ENCODE peak calls at places on chromosomes 4 and X, in ten cellular contexts. X is AG10803, K is GM10248, P is GM20000, F is nephron progenitor cell, R is cardiac muscle cell, T is body of pancreas, M is uterus, N is WTC11, H is lower lobe of right lung. W is an unnamed sample.

GRCh38 chr4:78599931-78600375 is 48.4 kb downstream of the ANXA3 start:
- DNase-seq in T (no peak), F (no peak), X (no peak), N (no peak), P (no peak), R (peak), H (no peak), K (no peak), M (no peak), W (peak)

GRCh38 chr4:6877070-6877469 is 32.6 kb upstream of the TBC1D14 start:
- DNase-seq in R (no peak), M (no peak), P (no peak), F (no peak), N (no peak), X (no peak), H (no peak), T (no peak), K (no peak), W (no peak)

GRCh38 chr4:110449947-110450346 is 26.0 kb upstream of the ENPEP start:
- DNase-seq in K (no peak), X (no peak), N (no peak), P (no peak), R (no peak), F (no peak), M (no peak), H (no peak), T (no peak), W (no peak)

GRCh38 chr4:111323916-111324315 is 701.0 kb upstream of the PITX2 start:
- DNase-seq in H (no peak), N (no peak), X (peak), M (no peak), R (no peak), T (no peak), P (no peak), K (no peak), F (no peak), W (no peak)

GRCh38 chrX:68697036-68697435 is 49.6 kb downstream of the STARD8 start:
- DNase-seq in R (no peak), K (no peak), M (no peak), H (no peak), P (no peak), N (no peak), F (no peak), T (no peak), X (no peak), W (no peak)

GRCh38 chr4:185656467-185656890 is 121.2 kb upstream of the PDLIM3 start:
- DNase-seq in R (peak), K (no peak), X (peak), N (peak), F (no peak), T (peak), H (no peak), P (no peak), M (peak), W (no peak)

GRCh38 chr4:180953572-180953971 is 1289.6 kb upstream of the TENM3 start:
- DNase-seq in H (no peak), X (no peak), F (peak), N (peak), T (no peak), K (no peak), R (no peak), P (no peak), M (no peak), W (peak)

GRCh38 chr4:85717847-85718246 is 242.9 kb downstream of the ARHGAP24 start:
- DNase-seq in T (no peak), X (peak), H (no peak), P (no peak), F (no peak), K (no peak), N (no peak), R (no peak), M (no peak), W (no peak)

GRCh38 chr4:36758779-36759178 is 477.4 kb downstream of the DTHD1 start:
- DNase-seq in K (no peak), H (no peak), R (no peak), P (no peak), X (no peak), T (no peak), M (no peak), F (no peak), N (no peak), W (no peak)

GRCh38 chr4:160371446-160371845 is 1268.6 kb downstream of the RAPGEF2 start:
- DNase-seq in F (no peak), X (no peak), T (no peak), M (no peak), P (no peak), R (no peak), K (no peak), N (no peak), H (no peak), W (no peak)

GRCh38 chr4:107757860-107758476 is 37.9 kb upstream of the PAPSS1 start:
- DNase-seq in R (peak), X (peak), K (peak), H (no peak), N (no peak), F (no peak), T (no peak), P (peak), M (no peak), W (peak)

GRCh38 chr4:184331155-184331995 is 113.7 kb upstream of the ENPP6 start:
- DNase-seq in X (no peak), M (no peak), T (peak), N (no peak), K (no peak), R (no peak), P (no peak), F (no peak), H (no peak), W (peak)

GRCh38 chr4:77599378-77599777 is 6.2 kb upstream of the CXCL13 start:
- DNase-seq in R (no peak), F (peak), N (peak), P (no peak), K (no peak), T (peak), X (peak), M (no peak), H (no peak), W (peak)

GRCh38 chrX:38664285-38664684 is 102.9 kb downstream of the TSPAN7 start:
- DNase-seq in R (peak), F (peak), K (no peak), N (no peak), X (peak), H (no peak), M (no peak), P (no peak), T (peak), W (peak)

GRCh38 chr4:185880571-185880970 is 68.6 kb upstream of the SORBS2 start:
- DNase-seq in M (no peak), X (no peak), R (no peak), F (no peak), K (no peak), T (no peak), H (no peak), P (no peak), N (no peak), W (no peak)

DNA sequence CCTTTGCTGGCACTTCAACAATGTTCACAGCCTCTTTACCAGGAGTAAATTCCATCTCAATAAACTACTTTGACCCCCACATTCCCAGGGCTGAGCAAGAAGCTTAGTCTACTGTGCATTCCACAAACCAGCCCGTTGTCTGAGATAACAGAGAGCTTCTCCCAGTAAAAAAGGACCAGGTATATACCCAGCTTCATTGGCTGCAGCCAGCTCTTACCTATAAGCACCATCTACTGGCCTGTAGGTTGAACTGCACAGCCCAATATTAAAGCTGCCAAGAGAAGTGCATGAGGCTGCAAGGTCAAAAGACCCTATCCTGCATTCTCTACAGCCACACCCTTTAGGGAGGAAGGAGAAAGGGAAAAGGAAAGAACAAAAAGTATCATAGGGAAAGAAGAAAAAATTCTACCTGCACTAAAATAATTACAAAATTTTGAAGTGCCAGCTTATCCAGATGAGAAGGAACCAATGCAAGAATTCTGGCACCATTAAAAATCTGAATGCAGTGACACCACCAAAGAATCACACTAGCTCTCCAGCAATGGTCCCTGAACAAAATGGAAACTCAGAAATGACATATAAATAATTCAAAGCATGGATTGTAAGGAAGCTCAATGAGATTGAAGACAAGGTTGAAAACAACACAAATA is 45.7 kb upstream of the INTU start:
- DNase-seq in N (peak), M (no peak), X (peak), R (peak), P (peak), K (peak), F (peak), H (no peak), T (peak), W (peak)
- TF ChIP-seq CTCF in N (peak), M (peak), X (peak), R (peak), P (peak), K (peak), F (peak), H (peak), T (peak), W (peak)

DNA sequence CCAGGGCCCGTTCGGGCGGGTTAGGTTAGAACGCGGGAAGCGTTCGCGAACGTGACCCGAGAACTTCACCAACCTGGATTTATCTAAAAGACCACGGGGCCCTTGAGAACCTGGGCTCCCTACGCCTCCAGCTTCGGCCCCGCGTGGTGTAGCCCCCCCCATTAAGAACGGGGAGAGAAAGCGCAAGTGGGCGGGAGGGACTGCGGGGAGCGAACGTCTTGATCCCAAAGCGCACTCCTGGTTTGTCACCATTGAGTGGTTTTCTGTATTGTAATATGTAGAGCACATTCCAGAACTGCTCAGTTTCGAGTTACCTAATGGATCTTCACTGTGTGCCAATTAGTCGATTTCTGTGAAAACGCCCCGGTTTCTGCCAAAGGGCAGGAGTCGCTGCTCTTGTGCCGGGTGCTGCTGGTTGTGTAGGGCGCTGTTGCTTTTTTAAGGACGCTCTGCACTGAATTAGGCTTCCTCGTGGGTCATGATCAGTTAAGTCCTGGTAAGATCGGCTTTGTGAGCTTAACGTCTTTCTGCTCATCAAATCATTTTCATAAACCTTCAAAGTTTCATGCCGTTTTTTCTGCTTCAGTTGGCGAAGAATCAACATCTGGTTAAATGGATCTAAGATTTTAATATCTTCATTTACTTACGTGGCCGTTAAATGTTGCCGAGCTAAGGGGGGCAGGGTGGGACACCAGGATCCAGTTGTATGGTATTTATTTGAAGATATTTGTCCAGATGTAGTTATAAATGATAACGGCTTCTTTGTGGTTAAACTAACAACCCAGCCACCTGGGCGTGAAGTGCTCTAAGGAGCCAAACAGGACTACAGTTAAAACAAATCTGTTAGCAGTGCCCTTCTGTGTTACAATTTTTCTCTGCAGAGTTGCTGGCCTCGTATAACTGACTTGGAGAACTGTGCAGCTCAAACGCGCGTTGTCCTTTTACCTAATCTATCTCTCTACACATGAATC is 808 bp downstream of the MND1 start:
- DNase-seq in T (peak), R (peak), M (peak), N (peak), K (peak), F (peak), X (peak), H (peak), P (peak), W (peak)
- TF ChIP-seq CTCF in T (no peak), R (no peak), M (no peak), N (no peak), K (no peak), F (no peak), X (peak), H (no peak), P (no peak), W (no peak)

DNA sequence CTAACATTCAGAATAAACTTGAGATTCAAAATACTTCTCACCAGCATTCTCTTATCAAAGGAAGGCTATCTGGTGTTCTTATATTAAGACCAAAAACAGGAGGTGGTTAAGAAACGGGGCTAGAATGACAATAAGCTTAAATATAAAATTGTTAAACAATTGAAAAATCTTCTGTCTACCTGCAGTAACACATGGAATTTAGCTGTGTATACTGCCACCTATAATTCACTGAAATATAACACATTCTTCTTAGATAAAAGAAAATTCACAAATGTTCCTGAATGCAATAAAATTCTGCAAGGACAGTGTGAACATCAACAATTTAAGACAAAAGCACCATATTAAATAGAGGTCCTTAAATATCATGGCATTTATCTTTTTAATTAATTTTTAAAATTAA is 11.5 kb upstream of the PCDH10 start:
- DNase-seq in X (no peak), T (no peak), N (no peak), K (no peak), F (no peak), R (no peak), M (no peak), H (no peak), P (no peak), W (no peak)
- TF ChIP-seq CTCF in X (no peak), T (no peak), N (no peak), K (no peak), F (no peak), R (no peak), M (no peak), H (no peak), P (no peak), W (no peak)

DNA sequence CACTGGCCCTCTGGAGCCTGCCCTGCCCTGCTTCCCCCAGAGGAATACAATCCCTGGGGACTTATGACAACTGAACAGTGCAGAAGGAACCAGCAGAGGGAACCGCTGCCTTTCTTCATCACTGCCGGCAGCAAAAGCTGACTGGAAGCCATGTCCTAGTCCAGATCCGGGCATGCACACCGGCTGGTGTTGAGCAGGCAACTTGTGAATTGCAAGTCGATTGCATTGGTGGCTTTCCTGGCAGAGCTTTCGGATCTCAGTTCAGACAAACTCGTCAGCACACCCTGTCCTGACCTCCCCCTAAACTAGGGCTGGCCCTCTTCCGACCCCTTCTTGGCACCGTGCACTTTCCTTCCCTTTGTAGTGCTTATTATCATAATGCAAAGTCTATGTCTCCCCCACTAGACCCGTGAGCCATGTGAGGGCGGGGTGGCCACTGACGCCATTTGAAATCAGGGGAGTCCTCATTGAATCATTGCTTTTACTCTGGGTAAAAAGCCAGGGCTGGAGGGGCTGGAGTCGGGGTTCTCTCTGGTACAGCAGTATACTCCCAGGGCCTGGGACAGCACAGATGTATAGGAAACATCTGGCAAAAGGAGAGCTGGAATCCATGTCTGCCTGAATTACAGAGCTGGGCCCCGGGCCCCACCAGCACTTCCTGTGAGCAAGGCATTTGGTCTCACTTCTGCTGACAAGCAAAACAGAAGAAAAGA is 1.8 kb downstream of the ARHGAP4 start:
- DNase-seq in M (no peak), N (no peak), R (peak), X (peak), F (no peak), P (peak), T (no peak), H (no peak), K (no peak), W (peak)
- TF ChIP-seq CTCF in M (no peak), N (no peak), R (no peak), X (no peak), F (no peak), P (no peak), T (no peak), H (peak), K (peak), W (peak)

GRCh38 chr4:168269879-168270278 is 48.7 kb downstream of the DDX60 start:
- DNase-seq in R (no peak), H (no peak), K (no peak), M (no peak), X (no peak), T (no peak), N (no peak), F (no peak), P (no peak), W (no peak)
- TF ChIP-seq CTCF in R (no peak), H (no peak), K (no peak), M (no peak), X (no peak), T (no peak), N (no peak), F (no peak), P (no peak), W (no peak)

GRCh38 chr4:8788174-8788573 is 83.5 kb downstream of the HMX1 start:
- DNase-seq in K (no peak), R (no peak), P (no peak), F (no peak), T (no peak), H (no peak), X (no peak), N (no peak), M (no peak), W (no peak)
- TF ChIP-seq CTCF in K (no peak), R (no peak), P (no peak), F (no peak), T (no peak), H (no peak), X (no peak), N (no peak), M (no peak), W (no peak)

DNA sequence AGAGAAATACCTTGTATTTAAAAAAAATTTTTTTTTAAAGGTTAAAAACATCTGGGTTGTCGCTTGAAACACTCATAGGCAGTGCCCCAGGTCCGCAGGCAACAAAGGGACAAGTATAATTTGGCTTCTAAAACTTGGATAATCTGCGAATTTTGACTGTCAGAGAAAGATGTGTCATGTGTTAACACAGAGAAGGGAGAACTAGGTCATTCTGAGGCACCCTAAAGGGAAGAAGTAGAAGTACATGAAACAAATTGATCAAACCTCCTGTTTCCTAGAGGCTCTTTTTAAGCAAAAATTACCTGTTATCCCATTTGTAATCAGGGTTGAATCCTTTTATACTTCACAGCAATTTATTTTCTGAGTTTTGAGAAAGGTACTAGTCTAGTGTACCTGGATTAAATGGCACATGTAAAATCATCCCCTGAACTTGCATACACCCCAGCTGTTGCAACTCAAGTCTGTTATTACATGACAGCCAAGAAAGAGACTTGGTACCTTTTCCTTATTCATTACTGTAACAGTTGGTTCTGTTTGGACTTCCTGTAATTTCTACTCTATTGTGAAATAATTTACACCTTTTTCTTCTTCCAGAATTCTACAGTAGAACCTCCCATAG is 1.7 kb downstream of the SRD5A3 start:
- DNase-seq in F (no peak), R (no peak), M (no peak), T (no peak), K (no peak), X (no peak), N (no peak), H (no peak), P (no peak), W (peak)
- TF ChIP-seq CTCF in F (no peak), R (no peak), M (no peak), T (no peak), K (no peak), X (no peak), N (no peak), H (no peak), P (no peak), W (no peak)

GRCh38 chr4:182806259-182807252 is 110.6 kb downstream of the DCTD start:
- DNase-seq in T (peak), M (peak), N (peak), H (peak), K (peak), P (peak), F (peak), R (peak), X (peak), W (peak)
- TF ChIP-seq CTCF in T (peak), M (peak), N (peak), H (peak), K (peak), P (peak), F (peak), R (peak), X (peak), W (peak)

GRCh38 chr4:106140601-106141000 is 175.4 kb downstream of the TBCK start:
- DNase-seq in K (no peak), T (no peak), M (no peak), F (no peak), N (no peak), X (peak), R (no peak), P (no peak), H (no peak), W (no peak)
- TF ChIP-seq CTCF in K (no peak), T (no peak), M (no peak), F (no peak), N (no peak), X (peak), R (no peak), P (no peak), H (peak), W (no peak)

W was measured in NB4.